ENCODE peak calls at places on chromosomes 6 and 20, in eight cellular contexts. L is IMR-90; H is adrenal gland; A is CD4-positive, alpha-beta memory T cell; Y is testis; K is AG04450; C is MM.1S; B is tibial nerve. Q is an unnamed sample.
A peak's percentile ranks its signal among the peaks of the same experiment; 100 is the strongest.

GRCh38 chr20:63942250-63943006 is 13.8 kb downstream of the UCKL1 start:
- DNase-seq in K (no peak), Y (peak; percentile 63), L (peak; percentile 4), A (no peak), H (peak; percentile 24), C (no peak), B (no peak), Q (peak; percentile 25)

GRCh38 chr6:29530671-29531310 is 28.7 kb downstream of the UBD start:
- DNase-seq in A (no peak), L (no peak), Y (no peak), K (no peak), C (no peak), H (no peak), B (no peak), Q (no peak)

GRCh38 chr20:327041-327945 is 1.9 kb downstream of the SOX12 start:
- DNase-seq in L (peak; percentile 92), K (peak; percentile 90), H (peak; percentile 93), Y (peak; percentile 88), B (peak; percentile 70), C (no peak), A (peak; percentile 71), Q (peak; percentile 71)

GRCh38 chr6:4561078-4561435 is 215.1 kb upstream of the CDYL start:
- DNase-seq in B (no peak), A (no peak), L (no peak), K (no peak), Y (no peak), H (no peak), C (no peak), Q (no peak)

GRCh38 chr20:10802201-10802600 is 128.4 kb upstream of the JAG1 start:
- DNase-seq in K (no peak), L (peak; percentile 66), B (no peak), C (no peak), H (no peak), A (no peak), Y (no peak), Q (no peak)

GRCh38 chr20:44209691-44210421 is 715 bp downstream of the OSER1 start:
- DNase-seq in C (peak; percentile 15), H (peak; percentile 38), Y (no peak), A (no peak), K (no peak), B (no peak), L (peak; percentile 35), Q (no peak)

GRCh38 chr20:25120920-25121319 is 39.0 kb upstream of the VSX1 start:
- DNase-seq in H (no peak), C (no peak), Y (no peak), L (no peak), A (no peak), K (no peak), B (no peak), Q (no peak)

GRCh38 chr6:3281669-3282460 is 23.1 kb downstream of the PSMG4 start:
- DNase-seq in Y (no peak), A (no peak), H (peak; percentile 16), B (no peak), C (no peak), L (peak; percentile 85), K (peak; percentile 13), Q (no peak)

GRCh38 chr6:31359556-31359955 is 2.6 kb upstream of the HLA-B start:
- DNase-seq in L (no peak), K (no peak), H (no peak), Y (no peak), C (no peak), B (no peak), A (no peak), Q (no peak)
- H3K27me3 ChIP-seq in L (peaks cover 24% of the 10 kb centered on the region), K (peaks cover 28% of the 10 kb centered on the region), H (peaks cover 3% of the 10 kb centered on the region), Y (no peaks in the 10 kb centered on the region), C (no peaks in the 10 kb centered on the region), B (no peaks in the 10 kb centered on the region), A (no peaks in the 10 kb centered on the region), Q (no peaks in the 10 kb centered on the region)

GRCh38 chr20:61364147-61364546 is 112.1 kb downstream of the CDH4 start:
- DNase-seq in Y (no peak), A (no peak), B (no peak), K (no peak), L (no peak), C (no peak), H (no peak), Q (no peak)
- H3K27me3 ChIP-seq in Y (no peaks in the 10 kb centered on the region), A (no peaks in the 10 kb centered on the region), B (no peaks in the 10 kb centered on the region), K (no peaks in the 10 kb centered on the region), L (no peaks in the 10 kb centered on the region), C (peaks cover 56% of the 10 kb centered on the region), H (no peaks in the 10 kb centered on the region), Q (no peaks in the 10 kb centered on the region)

DNA sequence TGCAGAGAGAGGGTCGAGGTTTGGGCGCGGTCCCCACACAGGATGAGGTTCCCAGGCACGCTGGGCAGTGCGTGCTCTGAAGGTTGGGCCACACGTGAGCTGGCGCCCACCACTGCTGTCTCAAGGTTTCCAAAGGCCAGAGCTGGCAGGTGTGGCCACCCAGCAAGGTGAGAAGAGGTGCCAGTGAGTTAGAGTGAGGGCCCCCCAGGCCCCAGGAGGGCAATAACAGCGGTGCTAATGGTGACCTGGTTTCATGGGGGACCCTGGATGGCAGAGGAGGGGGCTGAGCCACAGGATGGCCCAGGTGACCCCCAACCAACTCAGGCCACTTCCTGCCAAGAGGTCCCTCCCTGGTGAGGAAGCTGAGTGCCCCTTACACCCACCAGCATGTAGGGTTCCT is 185.0 kb downstream of the TAF4 start:
- DNase-seq in K (no peak), H (no peak), Y (no peak), C (no peak), A (no peak), B (no peak), L (no peak), Q (no peak)
- H3K27me3 ChIP-seq in K (peaks cover 4% of the 10 kb centered on the region), H (no peaks in the 10 kb centered on the region), Y (no peaks in the 10 kb centered on the region), C (peaks cover 98% of the 10 kb centered on the region), A (no peaks in the 10 kb centered on the region), B (no peaks in the 10 kb centered on the region), L (peaks cover 4% of the 10 kb centered on the region), Q (no peaks in the 10 kb centered on the region)

GRCh38 chr20:13009682-13010406 is 1.1 kb downstream of the SPTLC3 start:
- DNase-seq in Y (peak; percentile 46), C (peak; percentile 80), L (peak; percentile 96), H (peak; percentile 75), A (no peak), K (peak; percentile 81), B (peak; percentile 66), Q (no peak)
- H3K27me3 ChIP-seq in Y (no peaks in the 10 kb centered on the region), C (no peaks in the 10 kb centered on the region), L (no peaks in the 10 kb centered on the region), H (no peaks in the 10 kb centered on the region), A (no peaks in the 10 kb centered on the region), K (no peaks in the 10 kb centered on the region), B (no peaks in the 10 kb centered on the region), Q (no peaks in the 10 kb centered on the region)

GRCh38 chr6:1295420-1295819 is 16.5 kb upstream of the FOXQ1 start:
- DNase-seq in L (no peak), H (no peak), Y (no peak), B (no peak), A (no peak), C (no peak), K (no peak), Q (no peak)

GRCh38 chr6:1285589-1286340 is 26.1 kb upstream of the FOXQ1 start:
- DNase-seq in L (peak; percentile 71), K (no peak), H (no peak), A (no peak), C (no peak), B (no peak), Y (no peak), Q (no peak)

GRCh38 chr6:1286972-1287600 is 24.8 kb upstream of the FOXQ1 start:
- DNase-seq in C (no peak), K (peak; percentile 63), B (no peak), Y (no peak), L (peak; percentile 87), A (no peak), H (no peak), Q (no peak)

GRCh38 chr6:1291381-1291780 is 20.5 kb upstream of the FOXQ1 start:
- DNase-seq in A (no peak), C (no peak), K (no peak), B (no peak), H (no peak), Y (no peak), L (no peak), Q (no peak)

GRCh38 chr6:1290805-1291204 is 21.1 kb upstream of the FOXQ1 start:
- DNase-seq in H (no peak), B (no peak), L (no peak), Y (no peak), A (no peak), K (no peak), C (no peak), Q (no peak)
- H3K27me3 ChIP-seq in H (peaks cover 12% of the 10 kb centered on the region), B (no peaks in the 10 kb centered on the region), L (no peaks in the 10 kb centered on the region), Y (no peaks in the 10 kb centered on the region), A (no peaks in the 10 kb centered on the region), K (no peaks in the 10 kb centered on the region), C (no peaks in the 10 kb centered on the region), Q (no peaks in the 10 kb centered on the region)

GRCh38 chr6:139509167-139509566 is 134.7 kb upstream of the CITED2 start:
- DNase-seq in K (no peak), A (no peak), H (no peak), Y (no peak), L (no peak), B (no peak), C (no peak), Q (no peak)
- H3K27me3 ChIP-seq in K (no peaks in the 10 kb centered on the region), A (no peaks in the 10 kb centered on the region), H (no peaks in the 10 kb centered on the region), Y (no peaks in the 10 kb centered on the region), L (no peaks in the 10 kb centered on the region), B (no peaks in the 10 kb centered on the region), C (no peaks in the 10 kb centered on the region), Q (no peaks in the 10 kb centered on the region)

DNA sequence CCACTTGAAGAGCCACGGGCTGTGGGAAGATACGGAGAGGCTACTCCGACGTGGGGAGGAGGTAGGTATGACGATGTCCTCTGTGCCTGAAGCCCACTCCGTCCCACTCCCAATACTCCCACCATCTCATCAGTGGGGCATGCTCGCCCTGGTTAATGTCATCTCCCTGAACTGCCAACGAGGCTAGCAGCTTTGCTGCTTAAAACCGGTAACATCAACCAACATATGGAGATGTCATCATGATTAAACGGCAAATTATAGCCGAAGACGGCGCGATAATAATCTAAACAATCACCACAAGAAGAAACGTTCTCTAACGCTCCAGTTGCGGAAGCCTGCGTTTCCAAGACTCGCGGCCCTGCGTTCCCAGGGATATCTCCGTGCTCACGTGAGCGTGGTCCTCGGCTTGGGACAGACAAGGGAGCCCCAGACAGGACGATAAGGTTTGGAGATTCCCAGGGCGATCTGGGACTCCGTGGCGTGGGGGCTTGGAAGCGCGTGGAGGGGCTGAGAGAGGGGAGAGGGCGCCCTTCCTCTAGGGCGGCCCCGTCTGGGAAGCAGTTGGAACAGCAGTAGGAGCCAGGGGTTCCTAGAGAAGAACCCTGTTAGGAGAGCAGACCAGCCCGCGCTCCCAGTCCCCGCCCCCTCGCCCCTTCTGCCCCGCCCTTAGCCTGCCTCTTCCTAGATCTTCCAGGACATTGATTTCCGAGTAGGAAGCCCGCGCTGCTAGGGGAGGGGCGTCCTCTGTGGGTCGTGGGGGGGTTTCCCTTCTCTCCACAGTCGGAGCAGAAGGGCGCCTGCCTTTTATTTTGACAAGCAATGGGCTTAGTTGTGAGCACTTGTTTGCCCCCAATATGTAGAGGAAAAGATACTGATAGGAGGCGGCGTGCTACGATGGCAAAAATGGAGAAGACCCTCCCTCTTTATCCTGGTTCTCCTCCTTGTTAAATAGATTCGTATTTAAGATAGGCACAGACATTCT is 10.7 kb downstream of the NRN1 start:
- DNase-seq in K (no peak), A (peak; percentile 26), H (peak; percentile 55), L (peak; percentile 19), C (no peak), B (peak; percentile 78), Y (peak; percentile 46), Q (no peak)
- H3K27me3 ChIP-seq in K (peaks cover 66% of the 10 kb centered on the region), A (peaks cover 82% of the 10 kb centered on the region), H (peaks cover 69% of the 10 kb centered on the region), L (peaks cover 71% of the 10 kb centered on the region), C (no peaks in the 10 kb centered on the region), B (no peaks in the 10 kb centered on the region), Y (peaks cover 4% of the 10 kb centered on the region), Q (peaks cover 93% of the 10 kb centered on the region)

Q was measured in CD4-positive, alpha-beta T cell.